ENCODE peak calls at places on chromosomes 13 and 19, in four cellular contexts. B is IMR-90, D is body of pancreas, K is endodermal cell. J is an unnamed sample. For H3K27me3 and H3K36me3, the result is how much of the 10 kb centered on the place peaks cover.

GRCh38 chr13:95184317-95184716 is 116.9 kb downstream of the ABCC4 start:
- DNase-seq in B (no peak), D (no peak), K (no peak), J (no peak)

GRCh38 chr13:52051400-52051799 is 26.9 kb downstream of the UTP14C start:
- DNase-seq in B (no peak), D (no peak), K (no peak), J (no peak)

GRCh38 chr13:41833201-41833600 is 127.7 kb downstream of the VWA8 start:
- DNase-seq in B (no peak), D (no peak), K (no peak), J (no peak)

GRCh38 chr13:68984688-68985319 is 1122.8 kb upstream of the ATXN8OS start:
- DNase-seq in B (no peak), D (no peak), K (no peak), J (no peak)

GRCh38 chr13:50732712-50733111 is 110.8 kb downstream of the DLEU7 start:
- DNase-seq in B (peak), D (no peak), K (no peak), J (no peak)

GRCh38 chr13:30715837-30716236 is 19.5 kb upstream of the ALOX5AP start:
- DNase-seq in B (no peak), D (no peak), K (peak), J (no peak)

GRCh38 chr19:38989066-38989605 is 13.6 kb upstream of the FBXO17 start:
- DNase-seq in B (no peak), D (peak), K (peak), J (peak)

GRCh38 chr13:99228737-99229691 is 28.4 kb downstream of the UBAC2 start:
- DNase-seq in B (peak), D (no peak), K (no peak), J (no peak)

GRCh38 chr13:44300895-44301638 is 72.6 kb upstream of the SERP2 start:
- DNase-seq in B (peak), D (peak), K (no peak), J (no peak)

GRCh38 chr13:43229506-43229905 is 206.1 kb downstream of the DNAJC15 start:
- DNase-seq in B (peak), D (no peak), K (no peak), J (no peak)

GRCh38 chr13:35876601-35877000 is 254.6 kb downstream of the DCLK1 start:
- DNase-seq in B (no peak), D (no peak), K (no peak), J (no peak)

GRCh38 chr13:73365240-73365639 is 306.4 kb downstream of the KLF5 start:
- DNase-seq in B (no peak), D (peak), K (no peak), J (no peak)

GRCh38 chr13:43981091-43981490 is 101.4 kb downstream of the LACC1 start:
- DNase-seq in B (no peak), D (no peak), K (peak), J (peak)

GRCh38 chr19:5789886-5790572 is 934 bp downstream of the DUS3L start:
- DNase-seq in B (no peak), D (no peak), K (no peak), J (no peak)

GRCh38 chr13:81713201-81713600 is 1372.3 kb upstream of the SPRY2 start:
- DNase-seq in B (no peak), D (no peak), K (no peak), J (no peak)

GRCh38 chr13:43154083-43154739 is 130.8 kb downstream of the DNAJC15 start:
- DNase-seq in B (no peak), D (no peak), K (no peak), J (no peak)

GRCh38 chr19:47280183-47280797 is 5.6 kb downstream of the INAFM1 start:
- DNase-seq in B (no peak), D (no peak), K (peak), J (peak)

GRCh38 chr13:114260818-114261217 is 20.6 kb upstream of the UPF3A start:
- DNase-seq in B (no peak), D (no peak), K (no peak), J (no peak)

GRCh38 chr19:2053601-2054389 is 2.8 kb upstream of the MKNK2 start:
- DNase-seq in B (peak), D (peak), K (no peak), J (peak)

GRCh38 chr19:14375055-14375581 is 6.1 kb upstream of the ADGRE5 start:
- DNase-seq in B (no peak), D (peak), K (no peak), J (no peak)

GRCh38 chr19:50968709-50969412 is 530 bp downstream of the KLK6 start:
- DNase-seq in B (no peak), D (no peak), K (no peak), J (peak)

GRCh38 chr13:34412817-34413365 is 529.2 kb upstream of the NBEA start:
- DNase-seq in B (no peak), D (no peak), K (no peak), J (no peak)

GRCh38 chr19:50323782-50324133 is 5.4 kb downstream of the KCNC3 start:
- DNase-seq in B (no peak), D (no peak), K (no peak), J (peak)

GRCh38 chr19:55545913-55546495 is 661 bp upstream of the SBK3 start:
- DNase-seq in B (no peak), D (no peak), K (no peak), J (peak)

GRCh38 chr19:50649433-50650391 is at the start of gene C19orf81:
- DNase-seq in B (peak), D (no peak), K (peak), J (peak)

GRCh38 chr13:110520431-110521295 is 40.9 kb downstream of the RAB20 start:
- DNase-seq in B (peak), D (peak), K (no peak), J (no peak)

GRCh38 chr13:101916108-101916757 is 463.8 kb downstream of the ITGBL1 start:
- DNase-seq in B (no peak), D (peak), K (peak), J (peak)

GRCh38 chr13:103525530-103525929 is 459.3 kb upstream of the SLC10A2 start:
- DNase-seq in B (no peak), D (no peak), K (no peak), J (no peak)

GRCh38 chr13:105196052-105196451 is 1339.4 kb downstream of the EFNB2 start:
- DNase-seq in B (peak), D (no peak), K (peak), J (no peak)

GRCh38 chr13:42392706-42393572 is 121.0 kb downstream of the AKAP11 start:
- DNase-seq in B (no peak), D (no peak), K (no peak), J (no peak)

GRCh38 chr13:27043013-27043412 is 128.6 kb downstream of the USP12 start:
- DNase-seq in B (peak), D (peak), K (no peak), J (peak)

GRCh38 chr13:103250071-103250470 is 183.9 kb upstream of the SLC10A2 start:
- DNase-seq in B (no peak), D (no peak), K (no peak), J (no peak)

GRCh38 chr19:39923862-39924261 is 10.6 kb downstream of the FCGBP start:
- DNase-seq in B (no peak), D (no peak), K (peak), J (no peak)

GRCh38 chr13:22235285-22235949 is 564.5 kb downstream of the FGF9 start:
- DNase-seq in B (peak), D (no peak), K (peak), J (peak)

GRCh38 chr19:19551862-19552192 is 13.8 kb downstream of the CILP2 start:
- DNase-seq in B (peak), D (no peak), K (no peak), J (peak)

GRCh38 chr13:88754141-88754540 is 1083.0 kb downstream of the SLITRK5 start:
- DNase-seq in B (no peak), D (no peak), K (no peak), J (no peak)

GRCh38 chr19:3821156-3821555 is 35.0 kb upstream of the MATK start:
- DNase-seq in B (no peak), D (no peak), K (no peak), J (peak)

GRCh38 chr19:18662972-18663732 is 20.3 kb upstream of the CRTC1 start:
- DNase-seq in B (no peak), D (no peak), K (peak), J (peak)

DNA sequence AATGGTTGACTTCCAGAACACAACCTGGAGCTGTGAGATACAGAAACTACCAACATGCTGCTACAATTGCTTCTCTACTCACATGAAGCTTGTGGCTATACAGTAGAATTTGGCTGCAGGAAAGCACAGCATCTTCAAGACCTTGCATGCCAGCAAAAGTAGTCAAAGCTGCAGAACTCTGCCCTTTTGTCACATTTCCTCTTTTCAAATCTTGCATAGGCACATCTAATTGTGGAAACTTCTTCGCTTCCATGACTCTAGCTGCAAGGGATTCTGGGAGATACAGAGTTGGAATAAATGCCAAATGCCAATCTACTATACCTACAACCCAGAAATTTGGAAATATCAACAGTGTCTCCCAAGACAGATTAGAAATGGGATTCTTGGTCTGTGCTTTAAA is 462.2 kb downstream of the FOXO1 start:
- DNase-seq in B (no peak), D (no peak), K (no peak), J (no peak)
- H3K4me3 ChIP-seq in B (no peak), D (no peak), K (no peak), J (no peak)

GRCh38 chr19:8458380-8458779 is 13.6 kb downstream of the HNRNPM start:
- DNase-seq in B (no peak), D (peak), K (no peak), J (no peak)

GRCh38 chr19:8459095-8459494 is 14.3 kb downstream of the HNRNPM start:
- DNase-seq in B (no peak), D (no peak), K (no peak), J (no peak)

GRCh38 chr19:8456064-8456463 is 11.3 kb downstream of the HNRNPM start:
- DNase-seq in B (no peak), D (no peak), K (peak), J (peak)

GRCh38 chr19:8457802-8458201 is 13.0 kb downstream of the HNRNPM start:
- DNase-seq in B (no peak), D (no peak), K (no peak), J (no peak)

DNA sequence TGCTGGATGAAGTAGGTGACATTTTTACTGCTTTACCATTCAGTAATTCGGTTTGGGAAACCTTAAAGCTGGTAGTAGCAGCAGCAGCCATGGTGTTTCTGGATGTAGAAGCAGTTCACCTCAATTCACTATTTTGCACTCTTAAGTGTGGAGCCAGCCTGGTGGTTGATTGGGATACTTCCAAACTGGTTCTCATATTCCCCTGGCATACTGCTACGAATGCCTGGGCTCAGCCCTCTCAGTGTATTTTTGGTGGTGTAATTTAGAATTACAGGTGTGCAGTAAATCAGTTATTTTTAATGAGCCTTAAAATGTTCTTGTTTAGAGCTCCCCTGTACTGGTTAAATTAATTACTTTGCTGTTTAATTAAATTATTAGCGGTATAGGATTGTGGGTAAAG is 12.4 kb downstream of the HNRNPM start:
- DNase-seq in B (no peak), D (no peak), K (no peak), J (no peak)
- H3K27me3 ChIP-seq in B (under half), D (under half), K (under half), J (under half)

GRCh38 chr19:12872255-12872654 is 9.0 kb downstream of the DNASE2 start:
- DNase-seq in B (no peak), D (no peak), K (no peak), J (peak)

GRCh38 chr19:12873891-12874745 is 7.1 kb downstream of the DNASE2 start:
- DNase-seq in B (no peak), D (no peak), K (no peak), J (peak)

GRCh38 chr19:12872941-12873890 is 8.0 kb downstream of the DNASE2 start:
- DNase-seq in B (peak), D (peak), K (peak), J (peak)

GRCh38 chr19:12868540-12869112 is 12.6 kb downstream of the DNASE2 start:
- DNase-seq in B (no peak), D (no peak), K (peak), J (peak)

DNA sequence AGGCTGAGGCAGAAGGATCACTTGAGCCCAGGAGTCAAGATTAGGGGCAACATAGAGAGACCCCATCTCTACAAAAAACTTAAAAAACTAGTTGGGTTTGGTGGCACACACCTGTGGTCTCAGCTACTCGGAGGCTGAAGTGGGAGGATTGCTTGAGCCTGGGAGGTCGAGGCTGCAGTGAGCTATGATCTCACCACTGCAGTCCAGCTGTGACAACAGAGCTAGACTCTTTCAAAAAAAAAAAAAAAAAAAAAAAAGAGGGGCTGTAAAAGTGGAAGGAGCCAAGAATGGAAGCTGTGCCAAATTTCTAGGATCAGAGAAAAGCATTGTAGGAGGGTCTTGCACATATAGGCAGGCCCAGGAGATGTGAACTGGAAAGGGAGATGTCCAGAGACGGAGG is 9.6 kb downstream of the DNASE2 start:
- DNase-seq in B (no peak), D (no peak), K (no peak), J (no peak)
- H3K36me3 ChIP-seq in B (under half), D (under half), K (under half), J (under half)

GRCh38 chr19:35141627-35142401 is 1.2 kb upstream of the FXYD7 start:
- DNase-seq in B (no peak), D (peak), K (peak), J (no peak)

GRCh38 chr19:35143231-35143715 is at the start of gene FXYD7:
- DNase-seq in B (no peak), D (no peak), K (peak), J (peak)

GRCh38 chr19:35143818-35144217 is 763 bp downstream of the FXYD7 start:
- DNase-seq in B (no peak), D (no peak), K (no peak), J (peak)

GRCh38 chr19:35144259-35144599 is 1.2 kb downstream of the FXYD7 start:
- DNase-seq in B (no peak), D (no peak), K (no peak), J (no peak)

GRCh38 chr19:35142531-35143230 is 374 bp upstream of the FXYD7 start:
- DNase-seq in B (no peak), D (peak), K (peak), J (peak)
- H3K4me3 ChIP-seq in B (no peak), D (no peak), K (peak), J (peak)

GRCh38 chr13:112270951-112271350 is 105.2 kb upstream of the SPACA7 start:
- DNase-seq in B (no peak), D (no peak), K (no peak), J (no peak)
- H3K27me3 ChIP-seq in B (under half), D (under half), K (under half), J (under half)

DNA sequence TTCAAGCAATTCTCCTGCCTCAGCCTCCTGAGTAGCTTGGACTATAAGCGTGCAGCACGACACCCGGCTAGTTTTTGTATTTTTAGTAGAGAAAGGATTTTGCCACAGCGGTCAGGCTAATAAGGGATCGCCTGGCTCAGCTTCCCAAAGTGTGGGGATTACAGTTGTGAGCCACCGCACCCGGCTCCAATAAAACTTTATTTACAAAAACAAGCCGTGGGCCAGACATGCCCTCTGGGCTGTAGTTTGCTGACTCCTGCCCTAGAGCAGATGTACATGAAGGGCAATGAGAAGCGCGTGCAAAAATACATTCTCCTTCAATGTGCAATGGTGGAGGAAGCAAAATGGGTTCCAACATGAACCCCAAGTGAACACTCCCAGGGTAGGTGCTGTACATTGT is 13.7 kb upstream of the MED26 start:
- DNase-seq in B (no peak), D (no peak), K (no peak), J (no peak)
- H3K36me3 ChIP-seq in B (half or more), D (under half), K (half or more), J (under half)

GRCh38 chr13:75327132-75327505 is 154.8 kb downstream of the TBC1D4 start:
- DNase-seq in B (no peak), D (no peak), K (no peak), J (no peak)
- H3K4me3 ChIP-seq in B (no peak), D (no peak), K (no peak), J (no peak)

J was measured in H7.